ENCODE peak calls at places on chromosomes 3 and 15, in four cellular contexts. C, J, D and X are unnamed samples.

GRCh38 chr15:78159395-78159794 is 10.2 kb downstream of the IDH3A start:
- DNase-seq in C (no peak), J (no peak), D (no peak), X (no peak)

GRCh38 chr15:52808996-52809395 is 18.9 kb upstream of the ONECUT1 start:
- DNase-seq in C (no peak), J (no peak), D (no peak), X (no peak)

GRCh38 chr3:43394071-43394501 is 107.7 kb downstream of the SNRK start:
- DNase-seq in C (peak; percentile 42), J (no peak), D (no peak), X (peak; percentile 45)

GRCh38 chr3:167012691-167013090 is 367.4 kb downstream of the ZBBX start:
- DNase-seq in C (no peak), J (no peak), D (no peak), X (no peak)

GRCh38 chr3:25885544-25885943 is 95.7 kb downstream of the OXSM start:
- DNase-seq in C (no peak), J (no peak), D (no peak), X (peak; percentile 9)

GRCh38 chr15:40939909-40940801 is 11.0 kb downstream of the DLL4 start:
- DNase-seq in C (no peak), J (no peak), D (no peak), X (no peak)

GRCh38 chr15:92819312-92820232 is 80.6 kb upstream of the CHD2 start:
- DNase-seq in C (no peak), J (peak; percentile 65), D (no peak), X (no peak)

GRCh38 chr3:188455748-188456147 is 301.8 kb downstream of the LPP start:
- DNase-seq in C (no peak), J (no peak), D (no peak), X (no peak)

GRCh38 chr3:100042577-100042981 is 71.7 kb downstream of the FILIP1L start:
- DNase-seq in C (no peak), J (no peak), D (no peak), X (peak; percentile 83)

GRCh38 chr3:43497905-43498365 is 123.9 kb downstream of the ANO10 start:
- DNase-seq in C (no peak), J (no peak), D (no peak), X (peak; percentile 69)

GRCh38 chr15:50114381-50114780 is 4.7 kb downstream of the ATP8B4 start:
- DNase-seq in C (no peak), J (no peak), D (no peak), X (no peak)

GRCh38 chr3:46695177-46695961 is 1.9 kb upstream of the ALS2CL start:
- DNase-seq in C (peak; percentile 67), J (no peak), D (no peak), X (peak; percentile 25)

GRCh38 chr3:195249057-195249770 is 21.7 kb downstream of the XXYLT1 start:
- DNase-seq in C (peak; percentile 23), J (no peak), D (no peak), X (no peak)

GRCh38 chr3:195251336-195252065 is 19.5 kb downstream of the XXYLT1 start:
- DNase-seq in C (peak; percentile 18), J (no peak), D (no peak), X (no peak)

GRCh38 chr3:195249858-195250464 is 21.0 kb downstream of the XXYLT1 start:
- DNase-seq in C (peak; percentile 14), J (no peak), D (no peak), X (no peak)

GRCh38 chr3:195248281-195248680 is 22.7 kb downstream of the XXYLT1 start:
- DNase-seq in C (no peak), J (no peak), D (no peak), X (no peak)

DNA sequence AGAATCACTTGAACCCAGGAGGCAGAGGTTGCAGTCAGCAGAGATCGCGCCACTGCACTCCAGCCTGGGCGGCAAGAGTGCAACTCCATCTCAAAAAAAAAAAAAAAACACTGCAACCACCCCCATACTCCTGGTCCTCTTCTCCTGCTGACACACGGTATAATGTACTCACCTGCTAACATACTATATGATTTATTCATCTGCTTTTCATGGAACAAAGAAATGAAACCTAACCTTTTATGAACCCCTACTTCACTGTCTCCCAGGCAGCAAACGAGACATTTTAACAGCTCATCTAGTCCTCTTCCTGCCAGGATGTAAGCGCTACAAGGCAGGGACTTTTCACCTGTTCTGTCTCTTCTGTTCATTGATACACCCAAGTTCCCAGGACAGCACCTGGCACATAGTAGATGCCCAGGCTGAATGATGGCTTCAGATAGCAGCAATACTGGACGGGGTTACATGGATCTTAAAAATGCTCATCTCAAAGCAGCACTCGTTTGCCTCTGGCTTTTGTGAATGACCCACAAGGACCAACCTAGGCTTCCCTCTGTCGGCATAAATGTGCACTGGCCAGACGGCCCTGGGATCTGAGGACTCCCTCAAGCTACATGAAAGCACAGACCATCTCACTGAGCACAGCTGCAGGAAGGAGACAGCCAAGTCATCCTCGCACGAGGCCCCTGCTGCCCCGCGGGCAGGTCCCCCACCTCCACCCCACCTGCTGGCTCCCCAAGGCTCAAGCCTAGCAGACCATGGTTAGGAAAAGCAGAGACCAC is 20.3 kb downstream of the XXYLT1 start:
- DNase-seq in C (peak; percentile 28), J (peak; percentile 63), D (no peak), X (peak; percentile 60)
- TF ChIP-seq CTCF in C (no peak), J (peak; percentile 62), D (no peak), X (peak; percentile 39)

DNA sequence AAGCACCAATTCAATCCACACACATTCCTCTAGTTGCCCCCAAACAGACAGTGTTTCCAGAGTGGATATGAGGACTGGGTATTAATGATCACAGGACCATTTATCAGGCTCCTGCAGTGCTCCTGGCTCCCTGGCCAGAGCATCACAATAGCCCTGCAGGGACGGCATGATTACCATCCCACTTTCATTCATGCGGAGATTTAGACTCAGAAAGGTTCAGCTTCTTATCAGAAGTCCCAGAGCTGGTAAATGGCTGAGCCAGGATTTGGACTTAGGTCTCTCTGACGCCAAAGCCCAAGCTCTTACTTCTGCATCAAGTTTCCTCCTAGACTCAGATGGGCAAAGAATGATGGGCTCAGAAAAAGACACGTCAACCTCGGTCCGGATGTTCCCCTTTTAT is 2.9 kb upstream of the EPHB3 start:
- DNase-seq in C (no peak), J (no peak), D (no peak), X (no peak)
- H3K4me3 ChIP-seq in C (no peak overlapping the region), J (no peak overlapping the region), D (no peak overlapping the region), X (no peak overlapping the region)

GRCh38 chr3:101851072-101851471 is 1.8 kb downstream of the NFKBIZ start:
- DNase-seq in C (no peak), J (no peak), D (no peak), X (no peak)

GRCh38 chr3:101848326-101848725 is 988 bp upstream of the NFKBIZ start:
- DNase-seq in C (no peak), J (no peak), D (peak; percentile 92), X (no peak)

GRCh38 chr3:101848754-101849713 is at the start of gene NFKBIZ:
- DNase-seq in C (peak; percentile 98), J (peak; percentile 95), D (peak; percentile 85), X (peak; percentile 87)

GRCh38 chr3:101850327-101851048 is 1.2 kb downstream of the NFKBIZ start:
- DNase-seq in C (no peak), J (no peak), D (no peak), X (peak; percentile 85)

GRCh38 chr3:101849714-101850326 is 506 bp downstream of the NFKBIZ start:
- DNase-seq in C (peak; percentile 43), J (peak; percentile 66), D (no peak), X (no peak)
- TF ChIP-seq CTCF in C (no peak), J (no peak), D (peak; percentile 23), X (no peak)

GRCh38 chr3:51751287-51751686 is 27.8 kb downstream of the IQCF6 start:
- DNase-seq in C (no peak), J (no peak), D (no peak), X (no peak)
- H3K4me3 ChIP-seq in C (no peak overlapping the region), J (no peak overlapping the region), D (no peak overlapping the region), X (no peak overlapping the region)

GRCh38 chr3:170359178-170359704 is 1.7 kb downstream of the SKIL start:
- DNase-seq in C (no peak), J (no peak), D (no peak), X (no peak)

GRCh38 chr3:170355738-170356595 is 1.5 kb upstream of the SKIL start:
- DNase-seq in C (peak; percentile 33), J (peak; percentile 44), D (no peak), X (peak; percentile 25)

GRCh38 chr3:170357920-170358854 is 672 bp downstream of the SKIL start:
- DNase-seq in C (peak; percentile 84), J (peak; percentile 82), D (peak; percentile 48), X (peak; percentile 43)

GRCh38 chr3:170356596-170357175 is 829 bp upstream of the SKIL start:
- DNase-seq in C (peak; percentile 84), J (peak; percentile 93), D (peak; percentile 83), X (peak; percentile 71)

DNA sequence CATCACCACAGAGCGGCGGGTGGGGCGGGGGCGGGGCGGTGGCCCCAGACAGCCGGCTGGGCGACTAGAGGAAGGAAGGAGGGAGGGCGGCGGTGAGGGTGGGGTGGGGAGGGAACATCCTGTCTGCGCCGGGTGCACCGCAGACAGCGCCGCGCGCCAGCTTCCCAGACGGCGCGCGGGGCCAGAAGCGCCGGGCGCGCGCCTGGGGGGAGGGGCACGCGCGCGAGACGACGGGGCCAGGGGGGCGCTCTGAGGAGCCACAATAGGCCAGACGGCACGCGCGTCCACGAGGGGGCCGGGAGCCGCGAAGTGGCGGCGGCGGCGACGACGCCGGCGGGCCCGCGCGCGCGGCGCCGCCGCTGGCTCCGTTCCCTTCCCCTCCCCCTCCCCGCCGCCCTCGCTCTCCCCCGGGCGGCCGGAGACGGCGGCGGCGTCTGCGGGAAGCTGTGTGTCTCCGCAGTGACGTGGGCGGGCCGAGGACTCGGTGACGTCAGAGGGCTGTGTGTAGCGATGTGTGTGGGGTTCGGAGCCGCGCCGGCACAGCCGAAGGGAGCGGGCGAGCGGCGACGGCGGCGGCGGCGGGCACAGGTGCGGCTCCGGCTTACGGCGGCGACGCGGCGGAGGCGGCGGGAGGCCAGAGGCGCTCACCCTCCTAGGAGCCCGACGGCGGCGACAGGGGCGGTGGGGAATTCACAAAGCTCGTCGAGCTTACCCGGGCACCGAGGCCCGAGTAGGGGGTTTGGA is at the start of gene SKIL:
- DNase-seq in C (peak; percentile 98), J (peak; percentile 98), D (peak; percentile 82), X (peak; percentile 94)
- TF ChIP-seq CTCF in C (no peak), J (no peak), D (peak; percentile 18), X (no peak)

GRCh38 chr3:127135241-127136023 is 57.5 kb upstream of the PRR23E start:
- DNase-seq in C (no peak), J (peak; percentile 95), D (no peak), X (peak; percentile 19)
- H3K4me3 ChIP-seq in C (no peak overlapping the region), J (peak overlapping the region; percentile 39), D (no peak overlapping the region), X (no peak overlapping the region)

DNA sequence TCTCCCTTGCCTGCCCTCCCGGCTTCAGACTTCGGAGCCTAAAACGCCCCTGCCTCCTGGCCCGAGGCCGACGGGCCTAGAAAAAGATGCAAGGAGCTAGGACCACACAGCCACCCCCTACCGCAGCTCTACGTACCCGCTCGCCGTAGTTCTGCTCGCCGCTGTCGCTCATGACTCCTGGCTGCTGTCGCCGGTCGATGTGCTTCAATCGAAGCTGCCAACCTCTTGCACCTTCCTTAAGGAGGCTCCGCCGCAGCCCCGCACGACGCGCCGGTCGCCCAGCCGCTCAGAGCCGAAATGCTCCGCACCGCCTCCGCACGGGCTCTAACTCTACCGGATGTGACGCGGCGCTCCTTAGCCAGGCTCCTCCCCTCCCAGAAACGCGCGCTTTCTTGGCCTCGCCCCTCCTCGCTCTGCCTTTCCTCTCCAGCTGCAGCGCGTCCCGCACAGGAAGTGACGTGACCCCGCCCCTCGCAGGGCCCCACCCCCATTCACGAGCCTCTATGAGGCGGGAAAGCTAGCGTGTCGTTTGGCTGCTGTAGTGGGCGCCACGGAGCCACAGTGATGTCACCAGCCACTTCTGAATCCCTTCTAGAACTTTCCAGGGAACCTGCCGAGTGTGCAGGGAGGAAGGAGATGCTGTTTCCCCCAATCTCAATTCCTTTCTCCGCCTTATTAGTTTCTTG is at the start of gene TRA2B:
- DNase-seq in C (peak; percentile 99), J (peak; percentile 99), D (peak; percentile 93), X (peak; percentile 97)
- TF ChIP-seq CTCF in C (no peak), J (peak; percentile 31), D (peak; percentile 72), X (peak; percentile 24)